ENCODE peak calls at places on chromosome 7, in six cellular contexts. C is HCT116, B is HepG2, L is K562, F is GM12878, J is H1. W is an unnamed sample.

GRCh38 chr7:66921396-66921917 is 432 bp downstream of the TMEM248 start:
- DNase-seq in C (no peak), B (no peak), L (no peak), F (no peak), J (no peak), W (no peak)

GRCh38 chr7:22049848-22050247 is 104.1 kb upstream of the CDCA7L start:
- DNase-seq in C (no peak), B (no peak), L (no peak), F (no peak), J (no peak), W (no peak)

GRCh38 chr7:116809636-116810266 is 52.6 kb upstream of the CAPZA2 start:
- DNase-seq in C (peak), B (peak), L (peak), F (no peak), J (no peak), W (peak)

GRCh38 chr7:3592438-3593134 is 291.5 kb downstream of the SDK1 start:
- DNase-seq in C (no peak), B (peak), L (no peak), F (no peak), J (no peak), W (no peak)

GRCh38 chr7:99090811-99091582 is 52.9 kb downstream of the SMURF1 start:
- DNase-seq in C (no peak), B (no peak), L (no peak), F (no peak), J (no peak), W (no peak)

GRCh38 chr7:94975316-94975715 is 67.9 kb downstream of the PPP1R9A start:
- DNase-seq in C (no peak), B (peak), L (no peak), F (no peak), J (no peak), W (no peak)

GRCh38 chr7:24851791-24852190 is 94.5 kb upstream of the GSDME start:
- DNase-seq in C (no peak), B (peak), L (no peak), F (no peak), J (no peak), W (peak)

GRCh38 chr7:50207682-50208255 is 96.7 kb upstream of the IKZF1 start:
- DNase-seq in C (no peak), B (no peak), L (no peak), F (no peak), J (no peak), W (no peak)

GRCh38 chr7:121510302-121510701 is 114.2 kb upstream of the FAM3C start:
- DNase-seq in C (no peak), B (no peak), L (peak), F (no peak), J (no peak), W (no peak)

GRCh38 chr7:47485640-47486435 is 96.1 kb downstream of the TNS3 start:
- DNase-seq in C (no peak), B (no peak), L (no peak), F (no peak), J (no peak), W (no peak)

GRCh38 chr7:16817536-16817935 is 12.7 kb upstream of the AGR2 start:
- DNase-seq in C (no peak), B (no peak), L (no peak), F (no peak), J (no peak), W (no peak)

GRCh38 chr7:45293295-45293942 is 135.8 kb downstream of the RAMP3 start:
- DNase-seq in C (no peak), B (no peak), L (no peak), F (no peak), J (no peak), W (no peak)

GRCh38 chr7:7134036-7134435 is 48.3 kb upstream of the C1GALT1 start:
- DNase-seq in C (no peak), B (no peak), L (no peak), F (no peak), J (no peak), W (no peak)

GRCh38 chr7:6520163-6520981 is 30.9 kb downstream of the GRID2IP start:
- DNase-seq in C (no peak), B (no peak), L (no peak), F (no peak), J (no peak), W (no peak)

GRCh38 chr7:102856036-102856435 is 56.8 kb upstream of the LRRC17 start:
- DNase-seq in C (no peak), B (no peak), L (no peak), F (no peak), J (no peak), W (no peak)

GRCh38 chr7:23967949-23968599 is 258.1 kb downstream of the STK31 start:
- DNase-seq in C (no peak), B (no peak), L (no peak), F (no peak), J (no peak), W (no peak)

GRCh38 chr7:25669954-25670841 is 441.9 kb upstream of the NPVF start:
- DNase-seq in C (no peak), B (no peak), L (no peak), F (no peak), J (no peak), W (no peak)

GRCh38 chr7:85510287-85510686 is 323.4 kb upstream of the SEMA3D start:
- DNase-seq in C (no peak), B (no peak), L (no peak), F (no peak), J (no peak), W (no peak)

GRCh38 chr7:25405736-25406135 is 177.4 kb upstream of the NPVF start:
- DNase-seq in C (no peak), B (no peak), L (no peak), F (no peak), J (no peak), W (no peak)

GRCh38 chr7:37284805-37285211 is 163.9 kb downstream of the ELMO1 start:
- DNase-seq in C (peak), B (peak), L (peak), F (peak), J (peak), W (peak)

GRCh38 chr7:111076205-111076604 is 14.7 kb upstream of the LRRN3 start:
- DNase-seq in C (peak), B (no peak), L (no peak), F (no peak), J (no peak), W (no peak)

GRCh38 chr7:141342664-141343400 is 208.4 kb upstream of the AGK start:
- DNase-seq in C (no peak), B (no peak), L (no peak), F (no peak), J (no peak), W (no peak)

GRCh38 chr7:45689011-45689796 is 115.0 kb downstream of the ADCY1 start:
- DNase-seq in C (no peak), B (peak), L (no peak), F (no peak), J (no peak), W (no peak)

GRCh38 chr7:28483868-28484267 is 71.5 kb downstream of the CREB5 start:
- DNase-seq in C (no peak), B (no peak), L (no peak), F (no peak), J (no peak), W (no peak)

GRCh38 chr7:80681272-80681885 is 42.9 kb downstream of the CD36 start:
- DNase-seq in C (peak), B (peak), L (no peak), F (no peak), J (no peak), W (no peak)

GRCh38 chr7:45092100-45092930 is 3.5 kb upstream of the NACAD start:
- DNase-seq in C (no peak), B (no peak), L (peak), F (no peak), J (no peak), W (no peak)

GRCh38 chr7:37986780-37987380 is 66.4 kb downstream of the EPDR1 start:
- DNase-seq in C (no peak), B (no peak), L (no peak), F (no peak), J (peak), W (peak)

GRCh38 chr7:33986951-33987948 is 81.9 kb downstream of the BMPER start:
- DNase-seq in C (peak), B (peak), L (no peak), F (no peak), J (no peak), W (peak)

GRCh38 chr7:33423646-33424020 is 294.3 kb downstream of the BBS9 start:
- DNase-seq in C (peak), B (peak), L (peak), F (peak), J (peak), W (peak)

GRCh38 chr7:53426145-53426750 is 390.8 kb downstream of the POM121L12 start:
- DNase-seq in C (no peak), B (no peak), L (no peak), F (no peak), J (no peak), W (no peak)

GRCh38 chr7:87853237-87853864 is 22.8 kb downstream of the SLC25A40 start:
- DNase-seq in C (no peak), B (no peak), L (no peak), F (no peak), J (no peak), W (no peak)

GRCh38 chr7:22610871-22611757 is 111.1 kb upstream of the STEAP1B start:
- DNase-seq in C (no peak), B (no peak), L (no peak), F (no peak), J (no peak), W (no peak)

GRCh38 chr7:96781919-96782318 is 72.3 kb upstream of the SEM1 start:
- DNase-seq in C (no peak), B (no peak), L (no peak), F (no peak), J (no peak), W (no peak)

GRCh38 chr7:104643587-104644217 is 315.3 kb downstream of the LHFPL3 start:
- DNase-seq in C (peak), B (peak), L (peak), F (no peak), J (peak), W (peak)

GRCh38 chr7:1562611-1563051 is 6.6 kb upstream of the TMEM184A start:
- DNase-seq in C (no peak), B (no peak), L (no peak), F (no peak), J (no peak), W (no peak)

GRCh38 chr7:35450456-35450855 is 196.6 kb upstream of the TBX20 start:
- DNase-seq in C (no peak), B (no peak), L (no peak), F (no peak), J (no peak), W (no peak)

GRCh38 chr7:760006-760405 is 32.9 kb upstream of the PRKAR1B start:
- DNase-seq in C (no peak), B (no peak), L (no peak), F (no peak), J (no peak), W (no peak)

GRCh38 chr7:101124376-101125056 is 2.4 kb upstream of the SERPINE1 start:
- DNase-seq in C (no peak), B (peak), L (no peak), F (no peak), J (no peak), W (no peak)

GRCh38 chr7:101121996-101122932 is 4.6 kb upstream of the SERPINE1 start:
- DNase-seq in C (peak), B (peak), L (no peak), F (no peak), J (peak), W (peak)

GRCh38 chr7:101123703-101124068 is 3.2 kb upstream of the SERPINE1 start:
- DNase-seq in C (no peak), B (no peak), L (no peak), F (no peak), J (no peak), W (no peak)

GRCh38 chr7:101120315-101120714 is 6.6 kb upstream of the SERPINE1 start:
- DNase-seq in C (no peak), B (no peak), L (no peak), F (no peak), J (no peak), W (no peak)

GRCh38 chr7:101122933-101123702 is 3.8 kb upstream of the SERPINE1 start:
- DNase-seq in C (no peak), B (peak), L (no peak), F (no peak), J (no peak), W (no peak)
- H3K9ac ChIP-seq in C (peak), B (peak), L (no peak), F (no peak), J (no peak), W (peak)

GRCh38 chr7:51220226-51220625 is 96.4 kb downstream of the COBL start:
- DNase-seq in C (no peak), B (no peak), L (no peak), F (no peak), J (no peak), W (no peak)

GRCh38 chr7:51226042-51226755 is 90.4 kb downstream of the COBL start:
- DNase-seq in C (no peak), B (no peak), L (no peak), F (no peak), J (no peak), W (no peak)

GRCh38 chr7:51224811-51225581 is 91.6 kb downstream of the COBL start:
- DNase-seq in C (peak), B (peak), L (peak), F (no peak), J (peak), W (peak)

GRCh38 chr7:51223505-51223904 is 93.1 kb downstream of the COBL start:
- DNase-seq in C (no peak), B (no peak), L (no peak), F (no peak), J (no peak), W (no peak)

DNA sequence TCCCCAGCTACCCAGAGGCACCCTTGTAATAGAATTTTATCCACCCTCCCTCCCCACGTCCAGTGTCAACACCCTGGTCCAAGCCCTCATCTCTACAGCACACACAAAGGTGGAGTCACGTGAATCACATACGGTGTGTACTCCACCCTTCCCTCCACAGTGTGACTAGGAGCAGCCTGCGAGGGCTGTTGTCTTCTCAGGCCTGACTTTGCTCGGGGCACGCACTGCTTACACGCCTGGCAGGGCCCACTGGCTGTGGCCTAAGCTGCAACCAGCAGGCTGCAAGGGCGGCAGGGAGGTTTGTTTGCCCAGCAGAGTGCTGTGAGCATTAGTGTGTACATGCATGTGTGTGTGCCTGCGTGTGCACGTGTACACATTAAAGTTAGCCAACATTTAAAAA is 93.7 kb downstream of the COBL start:
- DNase-seq in C (no peak), B (no peak), L (no peak), F (no peak), J (no peak), W (no peak)
- TF ChIP-seq ZNF274 in C (no peak), B (no peak), L (no peak), F (no peak), J (no peak), W (no peak)

DNA sequence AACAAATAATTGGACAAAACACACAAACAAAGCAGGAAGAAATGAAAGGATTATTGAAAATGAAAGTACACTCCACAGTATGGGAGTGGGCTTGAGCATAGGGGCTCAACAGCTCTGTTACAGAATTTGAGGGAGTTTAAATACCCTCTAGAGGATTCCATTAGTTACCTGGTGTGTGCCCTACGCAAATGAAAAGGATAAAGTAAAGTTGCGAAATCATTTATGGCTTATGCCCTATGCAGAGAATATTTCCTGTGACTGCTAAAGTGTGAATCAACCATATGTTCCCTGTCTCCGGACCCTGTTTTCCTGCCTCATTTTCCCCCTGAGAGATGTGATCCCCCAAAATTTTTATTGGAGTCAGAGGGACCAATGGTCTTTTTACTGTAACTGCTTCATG is 634.6 kb upstream of the CNTNAP2 start:
- DNase-seq in C (no peak), B (no peak), L (no peak), F (no peak), J (no peak), W (no peak)
- TF ChIP-seq YY1 in C (no peak), B (no peak), L (no peak), F (no peak), J (no peak), W (no peak)

GRCh38 chr7:101113860-101114259 is 13.0 kb upstream of the SERPINE1 start:
- DNase-seq in C (no peak), B (no peak), L (no peak), F (no peak), J (no peak), W (no peak)
- H3K9ac ChIP-seq in C (no peak), B (no peak), L (peak), F (no peak), J (no peak), W (peak)

DNA sequence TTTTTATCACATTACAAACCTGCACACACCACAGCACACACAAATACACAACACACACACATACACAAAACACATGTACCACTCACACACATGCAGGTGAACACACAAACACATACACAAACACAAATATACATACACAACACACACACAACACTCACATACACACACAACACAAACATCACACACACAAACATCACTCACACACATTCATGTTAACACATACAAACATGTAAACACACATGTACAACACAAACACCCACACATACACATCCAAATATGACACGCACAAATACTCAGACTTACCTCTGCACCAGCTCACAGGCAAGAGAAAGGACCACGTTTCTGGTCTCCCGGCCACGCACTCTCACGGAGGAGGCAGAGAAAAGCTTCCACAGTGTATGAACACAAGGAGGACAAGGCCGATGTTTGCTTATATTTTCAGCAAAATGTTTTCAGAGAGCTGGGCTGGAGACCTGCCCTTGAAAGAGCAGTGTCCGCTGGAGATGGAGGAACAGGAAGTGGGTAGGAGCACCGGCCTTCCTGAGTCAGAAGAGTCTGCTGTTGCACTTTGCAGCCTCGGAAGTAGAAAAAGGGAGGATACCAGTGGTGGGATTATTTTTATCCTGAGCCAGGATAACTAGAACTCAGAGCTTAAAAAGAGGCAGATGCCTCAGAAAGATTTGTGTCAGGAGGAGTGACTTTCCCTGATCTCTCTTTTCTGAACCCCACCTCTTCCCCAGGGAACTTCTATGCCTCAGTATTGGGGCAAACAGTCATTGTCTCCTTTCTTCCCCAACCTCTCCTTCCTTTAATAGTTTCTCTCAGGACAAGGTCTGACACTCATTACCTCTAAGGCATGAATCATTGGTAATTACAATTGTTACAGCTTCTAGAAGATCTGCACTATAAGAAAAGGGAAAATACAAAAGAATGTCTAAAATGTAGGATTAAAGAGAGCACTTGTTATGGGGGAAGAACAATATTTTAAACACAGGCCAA is at the start of gene GIMAP6:
- DNase-seq in C (no peak), B (no peak), L (peak), F (peak), J (no peak), W (no peak)
- TF ChIP-seq ZNF274 in C (no peak), B (no peak), L (no peak), F (no peak), J (no peak), W (no peak)

DNA sequence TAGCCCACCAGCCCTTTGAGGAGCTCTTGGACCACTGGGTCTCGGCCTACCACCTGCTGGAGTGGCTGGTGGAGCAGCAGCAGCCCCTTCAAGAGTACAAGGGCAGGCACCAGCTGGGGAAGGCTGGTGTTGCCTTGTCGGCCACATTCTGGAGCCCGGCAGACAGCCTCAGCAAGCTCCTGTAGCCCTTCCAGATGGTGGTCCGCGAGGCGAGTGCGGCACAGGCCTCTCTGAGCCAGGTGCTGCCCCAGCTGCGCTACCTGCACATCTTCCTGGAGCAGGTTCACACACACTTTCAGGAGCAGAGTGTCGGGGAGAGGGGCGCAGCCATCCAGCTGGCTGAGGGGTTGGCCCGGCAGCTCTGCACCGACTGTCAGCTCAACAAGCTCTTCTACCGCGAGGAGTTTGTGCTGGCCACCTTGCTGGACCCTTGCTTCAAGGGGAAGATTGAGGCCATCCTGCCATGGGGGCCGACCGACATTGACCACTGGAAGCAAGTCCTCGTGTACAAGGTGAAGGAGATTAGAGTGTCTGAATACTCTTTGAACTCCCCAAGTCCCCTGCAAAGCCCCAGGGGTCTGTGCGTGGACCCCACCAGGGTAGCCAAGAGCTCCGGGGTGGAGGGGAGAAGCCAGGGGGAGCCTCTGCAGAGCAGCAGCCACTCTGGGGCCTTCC is 7.0 kb upstream of the ACTR3C start:
- DNase-seq in C (no peak), B (no peak), L (no peak), F (no peak), J (no peak), W (no peak)
- TF ChIP-seq YY1 in C (no peak), B (no peak), L (no peak), F (no peak), J (no peak), W (no peak)

DNA sequence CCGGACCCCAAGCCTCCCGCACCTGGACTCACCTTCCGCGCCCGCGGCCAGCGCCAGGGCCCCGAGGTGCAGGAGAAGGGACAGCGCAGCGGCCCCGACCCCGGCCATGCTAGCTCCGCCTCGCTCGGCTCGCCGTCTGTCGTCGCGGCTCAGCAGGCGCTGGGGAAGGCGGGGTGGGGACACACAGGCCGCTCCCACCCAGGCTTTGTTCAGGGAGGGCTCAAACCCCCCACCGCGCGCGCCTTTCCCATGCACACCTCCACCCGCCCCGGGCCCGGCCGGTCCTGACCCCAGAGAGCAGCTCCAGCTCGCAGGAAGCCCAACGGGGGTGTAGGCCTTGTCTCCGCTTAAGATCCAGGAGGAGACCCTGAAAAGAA is at the start of gene KCP:
- DNase-seq in C (no peak), B (no peak), L (no peak), F (no peak), J (no peak), W (no peak)
- H3K9ac ChIP-seq in C (no peak), B (no peak), L (peak), F (no peak), J (no peak), W (peak)